ENCODE peak calls at places on chromosome 21, in ten cellular contexts. N, P, B, G, I, E, T, X, F and C are unnamed samples.

GRCh38 chr21:38349111-38349746 is 92.4 kb downstream of the KCNJ15 start:
- DNase-seq in F (no peak), G (peak; percentile 6), P (no peak), E (no peak), X (no peak), I (no peak), N (no peak), B (no peak), T (no peak), C (no peak)

GRCh38 chr21:30434033-30434631 is 4.1 kb downstream of the KRTAP13-4 start:
- DNase-seq in T (no peak), I (no peak), E (peak; percentile 53), G (no peak), X (no peak), P (no peak), F (peak; percentile 57), B (no peak), N (no peak), C (no peak)

GRCh38 chr21:35840197-35840799 is 220.0 kb downstream of the SETD4 start:
- DNase-seq in P (peak; percentile 39), B (peak; percentile 50), I (no peak), T (peak; percentile 84), N (peak; percentile 56), X (peak; percentile 60), G (peak; percentile 91), F (peak; percentile 90), E (peak; percentile 73), C (no peak)

GRCh38 chr21:33541105-33541711 is 709 bp downstream of the GART start:
- DNase-seq in B (no peak), N (no peak), I (no peak), G (peak; percentile 39), X (no peak), F (no peak), E (no peak), T (peak; percentile 50), P (no peak), C (no peak)

GRCh38 chr21:14414932-14415508 is 32.1 kb upstream of the HSPA13 start:
- DNase-seq in T (no peak), P (no peak), F (no peak), I (no peak), N (no peak), E (no peak), G (no peak), B (no peak), X (no peak), C (no peak)

GRCh38 chr21:27954806-27955205 is 987.9 kb upstream of the ADAMTS5 start:
- DNase-seq in N (no peak), E (no peak), F (no peak), T (no peak), I (no peak), P (no peak), B (no peak), X (no peak), G (peak; percentile 71), C (no peak)

GRCh38 chr21:39650801-39651200 is 38.1 kb downstream of the B3GALT5 start:
- DNase-seq in P (no peak), X (no peak), T (no peak), I (no peak), N (no peak), B (no peak), G (no peak), F (no peak), E (no peak), C (no peak)

GRCh38 chr21:27799861-27800260 is 833.0 kb upstream of the ADAMTS5 start:
- DNase-seq in E (no peak), I (no peak), P (no peak), G (no peak), T (no peak), N (no peak), B (no peak), F (no peak), X (no peak), C (no peak)

GRCh38 chr21:43727571-43728466 is 8.9 kb downstream of the PDXK start:
- DNase-seq in B (no peak), T (no peak), F (peak; percentile 80), N (no peak), P (peak; percentile 86), E (no peak), G (peak; percentile 22), I (no peak), X (no peak), C (no peak)
- H3K4me3 ChIP-seq in B (peak overlapping the region; percentile 66), T (peak overlapping the region; percentile 55), F (peak overlapping the region; percentile 68), N (no peak overlapping the region), P (peak overlapping the region; percentile 44), E (peak overlapping the region; percentile 41), G (no peak overlapping the region), I (peak overlapping the region; percentile 58), X (peak overlapping the region; percentile 50), C (peak overlapping the region; percentile 44)

DNA sequence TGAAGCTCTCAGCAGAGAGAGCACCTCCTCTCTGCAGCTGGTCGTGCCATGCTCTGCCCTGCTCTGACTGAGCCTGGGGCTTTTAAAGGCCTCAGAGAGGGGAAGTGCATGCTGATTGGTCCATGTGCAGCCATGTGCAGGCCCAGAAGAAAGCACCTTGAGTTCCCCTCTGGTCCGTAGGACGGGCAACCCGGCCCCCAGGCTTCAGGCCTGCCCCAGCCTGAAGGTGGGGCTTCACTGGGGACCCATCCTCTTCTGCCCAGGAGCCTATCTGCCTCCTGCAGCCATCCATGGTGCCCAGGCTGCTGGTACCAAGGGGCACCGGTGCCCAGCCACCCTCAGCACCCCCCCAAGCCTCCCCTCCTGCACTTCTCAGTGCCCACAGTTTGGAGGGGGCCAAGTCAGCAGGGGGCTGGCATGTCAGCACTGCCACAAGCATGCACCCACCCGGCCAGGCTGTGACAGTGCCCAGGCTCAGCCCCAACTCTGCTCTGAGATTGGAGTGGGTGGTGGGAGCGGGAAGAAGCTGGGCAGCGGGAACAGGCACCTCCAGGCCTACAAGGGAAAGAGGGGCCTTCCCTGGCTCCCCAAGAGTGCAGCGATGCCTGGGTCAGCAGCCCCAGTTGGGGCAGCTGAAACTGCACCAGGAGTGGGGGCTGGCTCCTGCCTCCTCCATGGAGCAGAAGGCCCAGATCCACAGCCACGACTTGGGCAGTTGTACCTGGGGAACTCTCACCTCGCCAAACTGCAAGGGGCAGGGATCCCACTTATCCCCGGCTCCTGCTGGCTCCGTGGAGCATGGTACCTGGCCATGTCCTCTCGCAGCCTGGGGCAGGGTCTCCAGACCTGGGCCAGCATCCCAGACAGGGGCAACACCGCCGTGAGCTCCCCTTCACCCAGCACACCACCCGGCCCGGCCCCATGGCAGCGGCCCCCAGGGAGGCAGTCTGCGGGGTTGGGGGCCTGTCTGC is 11.6 kb downstream of the COL6A2 start:
- DNase-seq in F (no peak), N (no peak), B (no peak), X (no peak), T (no peak), E (no peak), P (no peak), G (no peak), I (no peak), C (no peak)
- H3K27ac ChIP-seq in F (no peak overlapping the region), N (no peak overlapping the region), B (no peak overlapping the region), X (no peak overlapping the region), T (no peak overlapping the region), E (peak overlapping the region; percentile 51), P (no peak overlapping the region), G (peak overlapping the region; percentile 5), I (no peak overlapping the region), C (no peak overlapping the region)

DNA sequence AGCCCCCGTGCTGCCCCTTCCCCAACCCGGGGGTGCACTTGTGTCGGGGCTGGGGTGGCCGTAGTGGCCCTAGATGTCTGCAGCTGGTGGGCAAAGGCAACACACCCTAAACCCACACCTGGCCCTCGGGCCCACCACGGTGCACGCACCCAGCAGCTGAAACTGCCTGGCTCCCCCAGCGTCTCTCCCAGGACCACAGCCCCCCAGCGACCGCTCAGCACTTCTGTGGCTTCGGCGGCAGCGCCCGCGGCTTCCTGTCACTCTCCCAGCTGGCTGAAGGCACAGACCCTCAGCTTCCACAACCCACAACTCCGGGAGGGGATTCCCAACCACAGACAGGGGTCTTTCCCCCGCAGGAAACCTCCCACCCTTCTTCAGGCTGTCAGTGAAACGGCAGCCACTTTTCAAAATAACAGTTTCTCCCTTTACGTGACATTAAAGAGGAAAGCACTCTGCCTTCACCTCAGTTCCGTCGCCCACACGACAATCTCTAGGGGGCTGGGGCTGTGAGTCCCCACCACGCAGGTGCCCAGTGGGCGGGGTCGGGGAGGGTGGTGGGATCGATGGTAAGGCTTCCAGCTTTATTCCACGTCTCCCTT is 40.7 kb upstream of the COL6A2 start:
- DNase-seq in N (no peak), P (no peak), X (no peak), G (no peak), I (no peak), T (peak; percentile 39), F (peak; percentile 12), B (peak; percentile 52), E (no peak), C (no peak)
- H3K4me1 ChIP-seq in N (peaks cover 8% of the 10 kb centered on the region), P (peaks cover 40% of the 10 kb centered on the region), X (peaks cover 11% of the 10 kb centered on the region), G (peaks cover 43% of the 10 kb centered on the region), I (peaks cover 25% of the 10 kb centered on the region), T (no peaks in the 10 kb centered on the region), F (peaks cover 32% of the 10 kb centered on the region), B (peaks cover 13% of the 10 kb centered on the region), E (peaks cover 9% of the 10 kb centered on the region), C (no peaks in the 10 kb centered on the region)

DNA sequence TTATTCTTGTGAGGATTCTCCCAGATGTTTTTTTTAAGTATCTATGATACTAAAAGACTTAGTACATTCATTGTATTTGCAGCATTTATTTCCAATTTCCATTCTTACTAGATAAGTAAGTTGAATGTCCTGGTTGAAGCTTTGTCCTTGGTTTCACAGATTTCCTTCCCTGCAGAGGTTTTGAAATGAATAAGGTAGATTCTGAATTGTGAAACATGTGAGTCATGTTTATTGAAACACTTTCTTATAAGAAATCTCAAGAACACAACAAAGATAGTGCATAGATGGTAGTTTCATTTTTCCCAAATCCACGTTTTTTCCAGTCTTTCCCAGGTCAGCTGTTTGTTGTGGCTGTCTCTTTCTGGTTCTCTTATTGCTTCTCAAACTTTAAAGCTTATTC is 24.8 kb downstream of the GABPA start:
- DNase-seq in G (peak; percentile 51), T (no peak), B (no peak), P (no peak), I (no peak), E (no peak), X (no peak), F (no peak), N (no peak), C (no peak)
- H3K4me3 ChIP-seq in G (no peak overlapping the region), T (no peak overlapping the region), B (no peak overlapping the region), P (no peak overlapping the region), I (no peak overlapping the region), E (no peak overlapping the region), X (no peak overlapping the region), F (no peak overlapping the region), N (no peak overlapping the region), C (no peak overlapping the region)